ENCODE peak calls at places on chromosomes 7 and 10, in seven cellular contexts. N is psoas muscle, I is esophagus squamous epithelium, K is cardiac muscle cell, L is astrocyte, A is kidney epithelial cell, O is lower leg skin. P is an unnamed sample.

GRCh38 chr7:154676422-154677073 is 326.4 kb downstream of the PAXIP1 start:
- DNase-seq in N (no peak), K (no peak), O (peak; percentile 17), A (no peak), I (no peak), L (no peak), P (no peak)

GRCh38 chr7:91913612-91914011 is 27.1 kb upstream of the AKAP9 start:
- DNase-seq in O (no peak), L (peak; percentile 89), K (peak; percentile 67), I (no peak), A (no peak), N (no peak), P (peak; percentile 96)

GRCh38 chr10:110279062-110279986 is 25.4 kb downstream of the SMNDC1 start:
- DNase-seq in I (no peak), L (peak; percentile 44), A (peak; percentile 32), N (peak; percentile 30), K (peak; percentile 82), O (peak; percentile 56), P (peak; percentile 82)

GRCh38 chr10:103584216-103585010 is 90.9 kb downstream of the NEURL1 start:
- DNase-seq in K (peak; percentile 38), N (peak; percentile 43), I (no peak), L (no peak), A (no peak), O (no peak), P (no peak)

GRCh38 chr7:80529362-80529761 is 17.5 kb upstream of the GNAT3 start:
- DNase-seq in A (no peak), I (no peak), N (no peak), L (peak; percentile 20), O (no peak), K (no peak), P (no peak)

GRCh38 chr7:73647725-73648592 is 19.7 kb upstream of the VPS37D start:
- DNase-seq in O (no peak), L (no peak), I (no peak), K (no peak), A (no peak), N (peak; percentile 25), P (no peak)

GRCh38 chr7:149422914-149423285 is 38.0 kb downstream of the ZNF777 start:
- DNase-seq in L (no peak), K (no peak), A (no peak), N (peak; percentile 31), O (no peak), I (no peak), P (no peak)

GRCh38 chr7:95396136-95397032 is at the start of gene PON3:
- DNase-seq in O (no peak), A (no peak), L (no peak), N (peak; percentile 20), I (no peak), K (peak; percentile 40), P (no peak)

GRCh38 chr7:11533229-11533820 is 298.7 kb downstream of the THSD7A start:
- DNase-seq in I (no peak), N (no peak), L (no peak), A (no peak), O (no peak), K (peak; percentile 43), P (no peak)

GRCh38 chr10:69629897-69630650 is at the start of gene FAM241B:
- DNase-seq in K (peak; percentile 37), N (peak; percentile 56), L (peak; percentile 16), I (no peak), O (peak; percentile 14), A (no peak), P (no peak)

GRCh38 chr7:123637203-123637602 is 18.5 kb upstream of the LMOD2 start:
- DNase-seq in A (no peak), I (no peak), L (no peak), O (no peak), K (peak; percentile 23), N (no peak), P (no peak)

GRCh38 chr10:87632439-87632838 is 27.2 kb upstream of the PAPSS2 start:
- DNase-seq in I (no peak), A (no peak), O (no peak), K (no peak), N (no peak), L (no peak), P (no peak)

GRCh38 chr10:73166972-73167371 is 836 bp downstream of the ECD start:
- DNase-seq in L (no peak), A (no peak), K (no peak), I (no peak), N (no peak), O (no peak), P (no peak)

GRCh38 chr10:73169320-73169719 is 1.4 kb downstream of the FAM149B1 start:
- DNase-seq in I (no peak), A (no peak), K (no peak), N (no peak), O (no peak), L (no peak), P (no peak)

GRCh38 chr10:73163096-73163495 is 4.7 kb downstream of the ECD start:
- DNase-seq in K (peak; percentile 2), I (no peak), O (no peak), A (no peak), N (no peak), L (no peak), P (peak; percentile 18)

GRCh38 chr10:73168486-73168844 is 546 bp downstream of the FAM149B1 start:
- DNase-seq in L (no peak), A (no peak), K (no peak), I (no peak), O (no peak), N (no peak), P (peak; percentile 46)

DNA sequence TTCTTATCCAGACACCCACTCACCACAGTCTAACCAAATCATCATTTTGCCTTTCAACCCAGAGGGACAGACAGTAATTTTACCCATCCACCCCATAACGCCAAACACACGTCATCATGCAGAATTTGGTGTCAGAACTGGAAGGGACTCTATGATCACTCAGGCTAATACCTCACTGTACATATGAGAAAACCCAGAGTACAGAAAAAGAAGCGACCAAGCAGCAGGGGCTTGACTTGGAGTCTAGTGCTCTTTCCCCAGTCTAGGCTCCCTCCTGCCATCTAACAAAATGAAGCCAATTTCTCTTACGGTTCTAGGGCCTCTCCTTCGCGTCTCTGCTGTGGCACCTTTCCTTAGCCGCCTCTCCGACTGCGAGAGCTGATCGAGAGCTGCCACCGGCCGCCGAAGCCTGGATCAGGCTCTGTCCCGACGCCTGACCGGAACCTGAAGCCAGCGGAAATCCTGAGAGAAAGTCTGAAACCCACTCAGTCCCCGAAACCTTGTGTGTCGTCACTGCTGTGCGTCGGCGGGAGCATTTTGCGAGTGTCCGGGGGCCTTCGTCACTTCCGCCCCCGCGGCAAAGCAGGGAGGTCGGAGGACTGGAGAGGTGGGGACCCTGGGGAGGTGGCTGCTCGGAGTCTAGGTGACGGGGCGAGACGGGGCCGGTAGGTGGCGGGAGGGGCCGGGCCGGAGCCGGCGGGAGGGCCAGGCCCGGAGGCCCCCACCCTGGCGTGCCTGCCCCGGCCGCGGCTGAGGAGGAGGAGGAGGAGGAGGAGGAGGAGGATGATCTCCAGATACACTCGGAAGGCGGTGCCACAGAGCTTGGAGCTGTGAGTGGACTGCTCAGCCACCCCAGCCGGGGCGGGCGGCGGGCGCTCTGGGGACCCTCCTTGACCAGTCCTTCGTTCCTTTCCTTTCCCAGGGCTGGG is at the start of the genes ECD and FAM149B1:
- DNase-seq in L (peak; percentile 91), O (peak; percentile 93), A (peak; percentile 80), N (peak; percentile 95), I (peak; percentile 50), K (peak; percentile 96), P (peak; percentile 93)
- TF ChIP-seq CTCF in L (no peak), O (no peak), A (no peak), N (peak; percentile 14), I (no peak), K (no peak), P (no peak)

DNA sequence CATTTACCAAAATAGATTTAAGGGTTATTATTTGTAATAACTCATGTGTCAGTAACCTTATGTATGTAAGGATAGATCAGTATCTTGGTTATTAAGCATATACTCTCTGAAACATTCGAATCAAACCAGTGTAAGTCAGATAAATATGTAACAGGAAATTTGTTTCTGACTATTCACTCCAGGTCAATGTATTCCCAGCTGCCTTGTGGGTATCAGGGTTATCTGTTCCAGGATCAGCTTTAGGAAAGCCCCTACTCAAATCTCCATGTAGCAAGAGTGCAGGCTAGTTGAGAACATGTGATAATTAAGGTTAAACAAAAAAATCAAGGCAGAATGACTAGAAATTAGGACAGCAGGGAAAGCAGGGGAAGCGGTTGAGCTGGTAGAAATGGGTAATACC is 201.7 kb downstream of the AUTS2 start:
- DNase-seq in N (no peak), L (no peak), I (no peak), K (no peak), O (no peak), A (no peak), P (no peak)
- H3K4me3 ChIP-seq in N (no peak overlapping the region), L (no peak overlapping the region), I (no peak overlapping the region), K (no peak overlapping the region), O (no peak overlapping the region), A (no peak overlapping the region), P (no peak overlapping the region)

GRCh38 chr7:23273141-23273599 is 26.0 kb upstream of the MALSU1 start:
- DNase-seq in K (peak; percentile 94), N (peak; percentile 82), I (peak; percentile 47), L (peak; percentile 92), A (peak; percentile 85), O (peak; percentile 75), P (peak; percentile 92)

GRCh38 chr7:23276947-23277346 is 22.2 kb upstream of the MALSU1 start:
- DNase-seq in L (no peak), K (no peak), I (no peak), O (no peak), A (no peak), N (no peak), P (no peak)

GRCh38 chr7:23275906-23276305 is 23.2 kb upstream of the MALSU1 start:
- DNase-seq in A (no peak), I (no peak), K (no peak), N (no peak), L (no peak), O (no peak), P (no peak)

GRCh38 chr7:23277359-23277989 is 21.7 kb upstream of the MALSU1 start:
- DNase-seq in O (no peak), K (peak; percentile 83), A (peak; percentile 28), L (peak; percentile 43), N (no peak), I (no peak), P (peak; percentile 77)

GRCh38 chr7:23276381-23276780 is 22.8 kb upstream of the MALSU1 start:
- DNase-seq in I (no peak), L (no peak), A (no peak), N (no peak), K (peak; percentile 10), O (no peak), P (no peak)
- TF ChIP-seq CTCF in I (no peak), L (peak; percentile 16), A (peak; percentile 15), N (no peak), K (peak; percentile 10), O (no peak), P (peak; percentile 18)

GRCh38 chr7:98251251-98251843 is 685 bp downstream of the TECPR1 start:
- DNase-seq in O (no peak), A (no peak), I (no peak), L (no peak), N (peak; percentile 52), K (no peak), P (no peak)

GRCh38 chr7:98252655-98253054 is 623 bp upstream of the TECPR1 start:
- DNase-seq in K (peak; percentile 6), N (no peak), L (no peak), A (no peak), I (no peak), O (no peak), P (peak; percentile 18)

GRCh38 chr7:98251844-98252639 is at the start of gene TECPR1:
- DNase-seq in O (peak; percentile 89), N (peak; percentile 97), L (peak; percentile 80), K (peak; percentile 93), I (peak; percentile 76), A (peak; percentile 61), P (peak; percentile 86)

GRCh38 chr7:98249106-98249505 is 2.9 kb downstream of the TECPR1 start:
- DNase-seq in I (no peak), N (no peak), A (no peak), K (no peak), O (no peak), L (no peak), P (no peak)

GRCh38 chr7:98250789-98251188 is 1.2 kb downstream of the TECPR1 start:
- DNase-seq in I (no peak), K (no peak), L (no peak), N (no peak), A (no peak), O (no peak), P (no peak)
- H3K4me3 ChIP-seq in I (peak overlapping the region; percentile 89), K (peak overlapping the region; percentile 91), L (no peak overlapping the region), N (peak overlapping the region; percentile 84), A (no peak overlapping the region), O (no peak overlapping the region), P (no peak overlapping the region)